ENCODE peak calls at places on chromosome 10, in five cellular contexts. Z is tibial artery, P is left lung, R is T follicular helper cell, G is SW480. J is an unnamed sample.

GRCh38 chr10:88187472-88187871 is 324.0 kb downstream of the PTEN start:
- DNase-seq in Z (no peak), P (no peak), R (no peak), G (no peak), J (no peak)

GRCh38 chr10:30718877-30719268 is 89.3 kb upstream of the LYZL2 start:
- DNase-seq in Z (no peak), P (no peak), R (no peak), G (no peak), J (no peak)

GRCh38 chr10:16809074-16809718 is 8.0 kb downstream of the RSU1 start:
- DNase-seq in Z (no peak), P (no peak), R (peak; percentile 11), G (peak; percentile 12), J (peak; percentile 29)

GRCh38 chr10:96984512-96985225 is 152.6 kb downstream of the LCOR start:
- DNase-seq in Z (no peak), P (no peak), R (no peak), G (no peak), J (no peak)

GRCh38 chr10:33215154-33215553 is 119.3 kb downstream of the NRP1 start:
- DNase-seq in Z (no peak), P (no peak), R (no peak), G (no peak), J (no peak)

GRCh38 chr10:1664565-1664964 is 72.8 kb downstream of the ADARB2 start:
- DNase-seq in Z (no peak), P (no peak), R (no peak), G (no peak), J (no peak)

GRCh38 chr10:86375204-86375603 is 8.6 kb upstream of the GRID1 start:
- DNase-seq in Z (no peak), P (no peak), R (no peak), G (no peak), J (no peak)

GRCh38 chr10:12819071-12819470 is 182.4 kb downstream of the CCDC3 start:
- DNase-seq in Z (no peak), P (no peak), R (no peak), G (no peak), J (no peak)

GRCh38 chr10:35577915-35578607 is 27.1 kb upstream of the GJD4 start:
- DNase-seq in Z (no peak), P (no peak), R (no peak), G (no peak), J (no peak)

GRCh38 chr10:12981570-12981969 is 19.9 kb downstream of the CCDC3 start:
- DNase-seq in Z (no peak), P (no peak), R (no peak), G (peak; percentile 39), J (no peak)

GRCh38 chr10:97788552-97789442 is 17.0 kb upstream of the SFRP5 start:
- DNase-seq in Z (no peak), P (peak; percentile 71), R (no peak), G (no peak), J (peak; percentile 43)

GRCh38 chr10:103859161-103860141 is 4.1 kb upstream of the SH3PXD2A start:
- DNase-seq in Z (no peak), P (no peak), R (no peak), G (peak; percentile 67), J (peak; percentile 72)

GRCh38 chr10:113459672-113460280 is 93.1 kb upstream of the HABP2 start:
- DNase-seq in Z (no peak), P (no peak), R (no peak), G (no peak), J (no peak)

GRCh38 chr10:50396491-50397311 is 145.4 kb upstream of the ASAH2 start:
- DNase-seq in Z (no peak), P (no peak), R (no peak), G (no peak), J (no peak)

GRCh38 chr10:93319855-93320254 is 162.3 kb downstream of the MYOF start:
- DNase-seq in Z (no peak), P (no peak), R (no peak), G (no peak), J (no peak)

GRCh38 chr10:52451817-52452216 is 137.7 kb downstream of the DKK1 start:
- DNase-seq in Z (no peak), P (no peak), R (no peak), G (no peak), J (no peak)

GRCh38 chr10:31132681-31133239 is 101.1 kb upstream of the ZNF438 start:
- DNase-seq in Z (no peak), P (no peak), R (no peak), G (no peak), J (no peak)

GRCh38 chr10:98433881-98434732 is 12.6 kb downstream of the HPS1 start:
- DNase-seq in Z (no peak), P (no peak), R (no peak), G (peak; percentile 23), J (no peak)

GRCh38 chr10:26407406-26407969 is 30.7 kb upstream of the APBB1IP start:
- DNase-seq in Z (no peak), P (peak; percentile 53), R (no peak), G (peak; percentile 5), J (peak; percentile 29)

GRCh38 chr10:44192435-44192834 is 192.5 kb downstream of the CXCL12 start:
- DNase-seq in Z (no peak), P (no peak), R (no peak), G (no peak), J (no peak)

GRCh38 chr10:44618910-44619309 is 234.0 kb upstream of the CXCL12 start:
- DNase-seq in Z (no peak), P (no peak), R (no peak), G (no peak), J (no peak)

GRCh38 chr10:123998197-123999141 is 94.9 kb downstream of the CHST15 start:
- DNase-seq in Z (no peak), P (no peak), R (no peak), G (no peak), J (no peak)

GRCh38 chr10:124626759-124627380 is 117.3 kb downstream of the FAM53B start:
- DNase-seq in Z (no peak), P (peak; percentile 65), R (no peak), G (peak; percentile 93), J (no peak)

GRCh38 chr10:130038611-130039109 is 72.0 kb downstream of the C10orf143 start:
- DNase-seq in Z (no peak), P (peak; percentile 27), R (no peak), G (no peak), J (no peak)

GRCh38 chr10:89392974-89393373 is 551 bp downstream of the IFIT1 start:
- DNase-seq in Z (peak; percentile 63), P (no peak), R (no peak), G (no peak), J (no peak)

GRCh38 chr10:58942724-58943123 is 233.7 kb upstream of the PHYHIPL start:
- DNase-seq in Z (no peak), P (no peak), R (no peak), G (no peak), J (no peak)

GRCh38 chr10:16626697-16627096 is 105.0 kb upstream of the C1QL3 start:
- DNase-seq in Z (no peak), P (no peak), R (no peak), G (no peak), J (no peak)

GRCh38 chr10:114874827-114875541 is 53.4 kb downstream of the FHIP2A start:
- DNase-seq in Z (no peak), P (peak; percentile 41), R (no peak), G (no peak), J (peak; percentile 19)

GRCh38 chr10:94725871-94726270 is 36.6 kb upstream of the CYP2C19 start:
- DNase-seq in Z (no peak), P (no peak), R (no peak), G (no peak), J (no peak)

GRCh38 chr10:341081-341740 is 206.0 kb downstream of the ZMYND11 start:
- DNase-seq in Z (no peak), P (no peak), R (no peak), G (no peak), J (no peak)

J was measured in HepG2.